ENCODE peak calls at places on chromosomes 5 and 9, in six cellular contexts. One of them, this sample, is unnamed.

GRCh38 chr9:128551652-128552152 is 685 bp upstream of the SPTAN1 start:
- DNase-seq in upper lobe of right lung: no peak
- DNase-seq in A549: no peak
- DNase-seq in pancreas: no peak
- DNase-seq in tibial artery: no peak
- DNase-seq in neural crest cell: no peak
- DNase-seq in this sample: no peak

GRCh38 chr9:116267021-116267420 is 113.4 kb downstream of the PAPPA start:
- DNase-seq in upper lobe of right lung: no peak
- DNase-seq in A549: no peak
- DNase-seq in pancreas: no peak
- DNase-seq in tibial artery: no peak
- DNase-seq in neural crest cell: no peak
- DNase-seq in this sample: no peak

GRCh38 chr5:134177197-134178171 is 734 bp upstream of the SKP1 start:
- DNase-seq in upper lobe of right lung: peak
- DNase-seq in A549: peak
- DNase-seq in pancreas: peak
- DNase-seq in tibial artery: peak
- DNase-seq in neural crest cell: no peak
- DNase-seq in this sample: no peak

GRCh38 chr5:84986688-84987087 is 602.0 kb upstream of the EDIL3 start:
- DNase-seq in upper lobe of right lung: no peak
- DNase-seq in A549: no peak
- DNase-seq in pancreas: no peak
- DNase-seq in tibial artery: no peak
- DNase-seq in neural crest cell: no peak
- DNase-seq in this sample: no peak

GRCh38 chr9:127049044-127049443 is 73.4 kb downstream of the ANGPTL2 start:
- DNase-seq in upper lobe of right lung: no peak
- DNase-seq in A549: peak
- DNase-seq in pancreas: no peak
- DNase-seq in tibial artery: peak
- DNase-seq in neural crest cell: no peak
- DNase-seq in this sample: no peak

GRCh38 chr5:87127956-87128687 is 139.6 kb upstream of the RASA1 start:
- DNase-seq in upper lobe of right lung: no peak
- DNase-seq in A549: no peak
- DNase-seq in pancreas: no peak
- DNase-seq in tibial artery: no peak
- DNase-seq in neural crest cell: no peak
- DNase-seq in this sample: no peak

GRCh38 chr5:155418960-155419579 is 405.5 kb downstream of the KIF4B start:
- DNase-seq in upper lobe of right lung: no peak
- DNase-seq in A549: peak
- DNase-seq in pancreas: no peak
- DNase-seq in tibial artery: no peak
- DNase-seq in neural crest cell: no peak
- DNase-seq in this sample: no peak

GRCh38 chr5:150489358-150490295 is 18.3 kb upstream of the NDST1 start:
- DNase-seq in upper lobe of right lung: no peak
- DNase-seq in A549: no peak
- DNase-seq in pancreas: no peak
- DNase-seq in tibial artery: no peak
- DNase-seq in neural crest cell: no peak
- DNase-seq in this sample: no peak

GRCh38 chr9:33719581-33720374 is 75.6 kb upstream of the PRSS3 start:
- DNase-seq in upper lobe of right lung: peak
- DNase-seq in A549: peak
- DNase-seq in pancreas: no peak
- DNase-seq in tibial artery: no peak
- DNase-seq in neural crest cell: peak
- DNase-seq in this sample: no peak

GRCh38 chr9:98775831-98776441 is 20.4 kb downstream of the ANKS6 start:
- DNase-seq in upper lobe of right lung: no peak
- DNase-seq in A549: peak
- DNase-seq in pancreas: no peak
- DNase-seq in tibial artery: no peak
- DNase-seq in neural crest cell: peak
- DNase-seq in this sample: no peak

GRCh38 chr5:178080618-178081410 is 32.5 kb upstream of the N4BP3 start:
- DNase-seq in upper lobe of right lung: no peak
- DNase-seq in A549: no peak
- DNase-seq in pancreas: no peak
- DNase-seq in tibial artery: no peak
- DNase-seq in neural crest cell: no peak
- DNase-seq in this sample: no peak

GRCh38 chr5:78574157-78574673 is 74.4 kb downstream of the LHFPL2 start:
- DNase-seq in upper lobe of right lung: peak
- DNase-seq in A549: no peak
- DNase-seq in pancreas: no peak
- DNase-seq in tibial artery: no peak
- DNase-seq in neural crest cell: no peak
- DNase-seq in this sample: no peak

GRCh38 chr9:124695280-124695890 is 75.7 kb downstream of the NR6A1 start:
- DNase-seq in upper lobe of right lung: no peak
- DNase-seq in A549: peak
- DNase-seq in pancreas: no peak
- DNase-seq in tibial artery: no peak
- DNase-seq in neural crest cell: no peak
- DNase-seq in this sample: no peak

GRCh38 chr5:126811515-126812198 is 34.7 kb downstream of the LMNB1 start:
- DNase-seq in upper lobe of right lung: no peak
- DNase-seq in A549: no peak
- DNase-seq in pancreas: no peak
- DNase-seq in tibial artery: no peak
- DNase-seq in neural crest cell: no peak
- DNase-seq in this sample: no peak

GRCh38 chr9:130934702-130935659 is 4.1 kb downstream of the FIBCD1 start:
- DNase-seq in upper lobe of right lung: no peak
- DNase-seq in A549: no peak
- DNase-seq in pancreas: no peak
- DNase-seq in tibial artery: no peak
- DNase-seq in neural crest cell: no peak
- DNase-seq in this sample: no peak

GRCh38 chr9:92308893-92309292 is 15.4 kb upstream of the IARS1 start:
- DNase-seq in upper lobe of right lung: no peak
- DNase-seq in A549: no peak
- DNase-seq in pancreas: no peak
- DNase-seq in tibial artery: no peak
- DNase-seq in neural crest cell: no peak
- DNase-seq in this sample: no peak

GRCh38 chr5:88825782-88826110 is 57.2 kb downstream of the MEF2C start:
- DNase-seq in upper lobe of right lung: no peak
- DNase-seq in A549: no peak
- DNase-seq in pancreas: no peak
- DNase-seq in tibial artery: no peak
- DNase-seq in neural crest cell: no peak
- DNase-seq in this sample: no peak

GRCh38 chr5:172451771-172452197 is 2.5 kb downstream of the SH3PXD2B start:
- DNase-seq in upper lobe of right lung: no peak
- DNase-seq in A549: peak
- DNase-seq in pancreas: no peak
- DNase-seq in tibial artery: peak
- DNase-seq in neural crest cell: no peak
- DNase-seq in this sample: no peak

GRCh38 chr5:170552486-170553122 is 48.8 kb downstream of the KCNIP1 start:
- DNase-seq in upper lobe of right lung: no peak
- DNase-seq in A549: no peak
- DNase-seq in pancreas: peak
- DNase-seq in tibial artery: peak
- DNase-seq in neural crest cell: peak
- DNase-seq in this sample: no peak

GRCh38 chr5:52947851-52948250 is 41.3 kb upstream of the ITGA2 start:
- DNase-seq in upper lobe of right lung: no peak
- DNase-seq in A549: no peak
- DNase-seq in pancreas: no peak
- DNase-seq in tibial artery: no peak
- DNase-seq in neural crest cell: no peak
- DNase-seq in this sample: no peak

GRCh38 chr5:160797020-160797419 is 55.0 kb downstream of the ATP10B start:
- DNase-seq in upper lobe of right lung: no peak
- DNase-seq in A549: no peak
- DNase-seq in pancreas: no peak
- DNase-seq in tibial artery: no peak
- DNase-seq in neural crest cell: no peak
- DNase-seq in this sample: no peak

GRCh38 chr5:160799160-160799559 is 52.9 kb downstream of the ATP10B start:
- DNase-seq in upper lobe of right lung: no peak
- DNase-seq in A549: no peak
- DNase-seq in pancreas: no peak
- DNase-seq in tibial artery: no peak
- DNase-seq in neural crest cell: no peak
- DNase-seq in this sample: no peak

GRCh38 chr5:160805376-160805775 is 46.6 kb downstream of the ATP10B start:
- DNase-seq in upper lobe of right lung: no peak
- DNase-seq in A549: no peak
- DNase-seq in pancreas: no peak
- DNase-seq in tibial artery: no peak
- DNase-seq in neural crest cell: no peak
- DNase-seq in this sample: no peak

GRCh38 chr5:160800375-160800774 is 51.6 kb downstream of the ATP10B start:
- DNase-seq in upper lobe of right lung: no peak
- DNase-seq in A549: no peak
- DNase-seq in pancreas: no peak
- DNase-seq in tibial artery: no peak
- DNase-seq in neural crest cell: no peak
- DNase-seq in this sample: no peak

DNA sequence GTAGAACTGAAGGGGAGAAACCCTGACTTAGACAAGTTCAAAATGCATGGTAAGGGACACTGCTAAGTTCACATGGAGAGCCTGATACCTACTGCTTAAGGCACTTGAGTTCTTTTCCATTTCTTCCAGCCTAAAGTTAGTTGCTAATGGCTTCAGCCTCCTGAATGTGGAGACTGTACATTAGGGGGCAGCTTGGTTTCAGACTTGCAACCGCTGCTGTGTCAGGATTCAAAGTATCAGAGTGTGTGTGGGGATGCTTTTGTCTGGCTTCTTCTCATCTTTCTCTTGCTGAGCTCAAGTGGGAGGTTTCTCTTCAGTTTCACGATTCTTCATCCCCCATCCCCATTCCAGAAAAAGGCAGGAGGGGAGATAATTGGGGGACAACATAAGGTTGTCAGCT is 49.4 kb downstream of the ATP10B start:
- DNase-seq in upper lobe of right lung: no peak
- DNase-seq in A549: no peak
- DNase-seq in pancreas: no peak
- DNase-seq in tibial artery: no peak
- DNase-seq in neural crest cell: no peak
- DNase-seq in this sample: no peak
- TF ChIP-seq CTCF in upper lobe of right lung: peak
- TF ChIP-seq CTCF in A549: no peak
- TF ChIP-seq CTCF in pancreas: no peak
- TF ChIP-seq CTCF in tibial artery: no peak
- TF ChIP-seq CTCF in neural crest cell: no peak
- TF ChIP-seq CTCF in this sample: no peak

DNA sequence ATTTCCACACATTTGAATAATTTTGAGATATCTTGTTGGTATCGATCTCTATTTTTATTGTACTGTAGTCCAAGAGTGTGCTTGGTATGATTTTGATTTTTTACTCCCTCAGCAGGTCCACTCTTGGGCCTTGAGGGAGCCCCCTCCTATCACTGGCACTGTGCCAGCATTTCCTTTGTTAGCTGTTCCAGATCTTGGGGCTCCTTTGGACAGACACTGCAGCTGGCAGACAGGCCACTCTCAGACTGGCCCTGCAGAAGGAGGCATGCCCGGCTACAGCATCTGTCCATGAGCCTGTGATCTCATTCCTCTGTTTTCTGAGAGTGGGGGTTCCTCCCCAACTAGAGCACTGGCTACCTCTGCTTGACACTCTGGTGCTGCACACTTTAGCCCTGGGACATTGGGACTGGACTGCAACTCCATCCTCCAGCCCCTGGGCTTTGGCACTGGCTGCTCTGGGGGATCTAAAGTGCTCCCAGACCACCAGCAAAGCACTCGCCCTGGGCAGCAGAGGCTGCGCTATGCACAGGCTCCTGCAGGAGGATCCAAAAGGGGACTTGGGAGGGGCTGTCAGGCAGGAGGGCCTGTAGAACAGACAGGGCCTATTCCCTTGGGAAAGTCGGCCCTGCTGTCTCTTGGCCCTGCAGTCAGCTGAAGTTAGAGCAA is 271.3 kb upstream of the DMAC1 start:
- DNase-seq in upper lobe of right lung: no peak
- DNase-seq in A549: no peak
- DNase-seq in pancreas: no peak
- DNase-seq in tibial artery: no peak
- DNase-seq in neural crest cell: no peak
- DNase-seq in this sample: no peak
- TF ChIP-seq CTCF in upper lobe of right lung: no peak
- TF ChIP-seq CTCF in A549: no peak
- TF ChIP-seq CTCF in pancreas: no peak
- TF ChIP-seq CTCF in tibial artery: no peak
- TF ChIP-seq CTCF in neural crest cell: no peak
- TF ChIP-seq CTCF in this sample: no peak

DNA sequence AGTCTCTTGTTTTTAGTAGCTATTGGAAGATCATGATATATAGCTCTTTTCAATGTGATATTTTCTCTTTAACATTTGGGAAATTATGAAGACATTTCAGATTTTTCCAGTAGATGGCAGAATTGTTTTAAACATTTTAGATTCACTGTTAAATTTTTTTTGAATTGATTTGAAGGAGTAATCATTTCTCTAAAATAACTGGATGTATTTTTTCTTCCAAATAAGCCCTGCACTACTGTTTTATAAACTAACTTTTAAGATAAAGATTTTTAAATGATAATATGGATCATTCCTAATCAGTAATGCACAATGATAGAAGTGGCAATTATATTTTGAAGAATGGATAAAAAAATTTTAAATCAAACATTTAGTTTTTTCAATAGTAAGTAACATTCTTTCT is 14.2 kb downstream of the NDUFAF2 start:
- DNase-seq in upper lobe of right lung: no peak
- DNase-seq in A549: peak
- DNase-seq in pancreas: no peak
- DNase-seq in tibial artery: no peak
- DNase-seq in neural crest cell: no peak
- DNase-seq in this sample: no peak
- TF ChIP-seq CTCF in upper lobe of right lung: peak
- TF ChIP-seq CTCF in A549: peak
- TF ChIP-seq CTCF in pancreas: no peak
- TF ChIP-seq CTCF in tibial artery: peak
- TF ChIP-seq CTCF in neural crest cell: peak
- TF ChIP-seq CTCF in this sample: peak

GRCh38 chr5:66436721-66437120 is 159.5 kb upstream of the MAST4 start:
- DNase-seq in upper lobe of right lung: no peak
- DNase-seq in A549: peak
- DNase-seq in pancreas: no peak
- DNase-seq in tibial artery: no peak
- DNase-seq in neural crest cell: no peak
- DNase-seq in this sample: no peak

GRCh38 chr5:66442951-66443445 is 153.2 kb upstream of the MAST4 start:
- DNase-seq in upper lobe of right lung: no peak
- DNase-seq in A549: no peak
- DNase-seq in pancreas: no peak
- DNase-seq in tibial artery: no peak
- DNase-seq in neural crest cell: no peak
- DNase-seq in this sample: no peak

GRCh38 chr5:66443462-66444130 is 152.6 kb upstream of the MAST4 start:
- DNase-seq in upper lobe of right lung: no peak
- DNase-seq in A549: no peak
- DNase-seq in pancreas: no peak
- DNase-seq in tibial artery: no peak
- DNase-seq in neural crest cell: no peak
- DNase-seq in this sample: no peak

GRCh38 chr5:66440202-66440680 is 156.0 kb upstream of the MAST4 start:
- DNase-seq in upper lobe of right lung: no peak
- DNase-seq in A549: no peak
- DNase-seq in pancreas: peak
- DNase-seq in tibial artery: peak
- DNase-seq in neural crest cell: no peak
- DNase-seq in this sample: no peak
- TF ChIP-seq CTCF in upper lobe of right lung: no peak
- TF ChIP-seq CTCF in A549: no peak
- TF ChIP-seq CTCF in pancreas: no peak
- TF ChIP-seq CTCF in tibial artery: no peak
- TF ChIP-seq CTCF in neural crest cell: no peak
- TF ChIP-seq CTCF in this sample: no peak

This sample was measured in chondrocyte.